ENCODE peak calls at places on chromosomes 3 and 15, in four cellular contexts. J is uterus, L is SJSA1, I is tibial artery. A is an unnamed sample.
A peak's percentile ranks its signal among the peaks of the same experiment; 100 is the strongest.

GRCh38 chr15:62779041-62779810 is 263.3 kb upstream of the TPM1 start:
- DNase-seq in J (no peak), L (peak; percentile 88), I (no peak), A (no peak)

GRCh38 chr15:29988689-29989088 is 94.1 kb upstream of the GOLGA8J start:
- DNase-seq in L (peak; percentile 51), J (no peak), I (no peak), A (no peak)

GRCh38 chr15:90035835-90036220 is 34.7 kb downstream of the ZNF710 start:
- DNase-seq in I (peak; percentile 69), J (no peak), L (no peak), A (peak; percentile 69)

GRCh38 chr3:158700559-158700958 is 28.1 kb upstream of the LXN start:
- DNase-seq in I (no peak), J (no peak), L (no peak), A (no peak)

GRCh38 chr3:52055537-52056351 is 627 bp downstream of the DUSP7 start:
- DNase-seq in J (peak; percentile 53), I (no peak), L (peak; percentile 52), A (no peak)

GRCh38 chr3:48018841-48019240 is 2.6 kb upstream of the MAP4 start:
- DNase-seq in I (no peak), L (peak; percentile 20), J (no peak), A (peak; percentile 55)

GRCh38 chr15:60840306-60840702 is 361.4 kb upstream of the ICE2 start:
- DNase-seq in J (no peak), L (peak; percentile 31), I (no peak), A (no peak)

GRCh38 chr3:113167929-113168771 is 43.2 kb upstream of the BOC start:
- DNase-seq in J (peak; percentile 69), I (no peak), L (no peak), A (no peak)

GRCh38 chr3:71201939-71202338 is 381.6 kb downstream of the FOXP1 start:
- DNase-seq in J (peak; percentile 79), I (peak; percentile 88), L (no peak), A (no peak)

GRCh38 chr3:161208931-161209330 is 12.2 kb upstream of the NMD3 start:
- DNase-seq in I (no peak), J (no peak), L (no peak), A (no peak)

GRCh38 chr15:74826372-74826819 is at the start of gene CPLX3:
- DNase-seq in I (no peak), J (peak; percentile 34), L (no peak), A (no peak)

GRCh38 chr3:40810813-40811212 is 286.1 kb downstream of the ZNF621 start:
- DNase-seq in J (no peak), L (no peak), I (no peak), A (no peak)

GRCh38 chr3:122052968-122053367 is 2.2 kb upstream of the CD86 start:
- DNase-seq in I (no peak), J (no peak), L (no peak), A (no peak)

GRCh38 chr3:50525987-50526386 is 22.6 kb upstream of the CACNA2D2 start:
- DNase-seq in J (no peak), L (no peak), I (no peak), A (peak; percentile 81)

GRCh38 chr15:41854443-41854842 is 15.8 kb downstream of the PLA2G4B start:
- DNase-seq in I (no peak), L (no peak), J (no peak), A (no peak)

GRCh38 chr3:185733980-185734724 is 90.7 kb downstream of the IGF2BP2 start:
- DNase-seq in I (no peak), L (peak; percentile 77), J (no peak), A (no peak)

GRCh38 chr15:70111203-70112017 is 13.7 kb upstream of the TLE3 start:
- DNase-seq in L (peak; percentile 57), J (peak; percentile 81), I (no peak), A (peak; percentile 80)

GRCh38 chr3:48564022-48564421 is 441 bp upstream of the UCN2 start:
- DNase-seq in J (no peak), I (peak; percentile 78), L (peak; percentile 84), A (no peak)

GRCh38 chr3:114597012-114597411 is 303.2 kb downstream of the TIGIT start:
- DNase-seq in I (no peak), J (no peak), L (no peak), A (no peak)

GRCh38 chr15:39269352-39269751 is 311.5 kb upstream of the THBS1 start:
- DNase-seq in L (no peak), I (no peak), J (no peak), A (no peak)
- H3K27ac ChIP-seq in L (no peak overlapping the region), I (no peak overlapping the region), J (no peak overlapping the region), A (no peak overlapping the region)

DNA sequence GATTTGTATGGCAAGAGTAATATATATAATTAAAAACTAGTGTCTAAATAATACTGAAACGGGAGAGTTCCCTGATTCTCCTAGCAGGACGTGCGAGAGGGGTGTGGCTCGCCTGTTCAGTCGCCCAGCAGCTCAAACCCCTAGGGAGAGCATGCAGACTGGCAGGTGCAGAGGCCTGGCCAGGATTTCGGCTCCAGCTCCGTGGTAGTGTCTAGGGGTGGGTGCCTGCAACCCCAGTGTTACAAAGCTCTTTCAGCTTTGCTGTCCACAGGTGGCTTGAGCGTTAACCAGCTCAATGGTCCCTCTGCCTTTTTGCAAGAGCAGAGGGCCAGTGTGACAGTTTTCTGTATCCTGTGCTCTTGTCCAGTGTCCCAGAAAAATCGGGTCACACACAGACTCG is 226.6 kb downstream of the ALCAM start:
- DNase-seq in J (no peak), I (no peak), L (no peak), A (no peak)
- H3K27ac ChIP-seq in J (no peak overlapping the region), I (no peak overlapping the region), L (no peak overlapping the region), A (no peak overlapping the region)

DNA sequence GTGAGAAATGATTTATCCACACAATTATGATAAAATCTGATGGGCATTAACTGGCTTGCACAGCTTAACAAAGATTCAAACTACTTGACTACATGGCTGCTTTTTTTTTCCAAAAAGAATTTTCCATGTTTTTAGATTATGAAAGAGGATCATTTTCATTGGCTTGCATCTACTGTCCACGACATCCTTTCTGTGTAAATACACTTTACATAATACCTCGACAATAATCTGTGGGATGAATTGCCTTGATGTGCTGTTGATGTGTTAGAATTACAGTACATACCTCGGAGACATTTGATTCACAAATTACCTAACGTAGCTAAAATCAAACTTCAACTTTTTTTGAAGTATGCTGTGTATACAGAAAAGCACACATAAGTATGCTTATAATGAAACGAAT is 104.4 kb downstream of the PPP2R3A start:
- DNase-seq in I (no peak), J (no peak), L (no peak), A (no peak)
- H3K27ac ChIP-seq in I (no peak overlapping the region), J (peak overlapping the region; percentile 72), L (peak overlapping the region; percentile 84), A (no peak overlapping the region)

GRCh38 chr15:67067161-67067853 is 1.9 kb downstream of the SMAD3 start:
- DNase-seq in J (peak; percentile 27), L (peak; percentile 33), I (no peak), A (no peak)

GRCh38 chr15:67065531-67066005 is at the start of gene SMAD3:
- DNase-seq in J (peak; percentile 92), I (peak; percentile 95), L (peak; percentile 94), A (peak; percentile 96)

GRCh38 chr15:67067930-67068542 is 2.6 kb downstream of the SMAD3 start:
- DNase-seq in L (peak; percentile 43), J (no peak), I (no peak), A (no peak)

GRCh38 chr15:67064607-67065530 is 533 bp upstream of the SMAD3 start:
- DNase-seq in J (no peak), L (peak; percentile 83), I (no peak), A (no peak)

DNA sequence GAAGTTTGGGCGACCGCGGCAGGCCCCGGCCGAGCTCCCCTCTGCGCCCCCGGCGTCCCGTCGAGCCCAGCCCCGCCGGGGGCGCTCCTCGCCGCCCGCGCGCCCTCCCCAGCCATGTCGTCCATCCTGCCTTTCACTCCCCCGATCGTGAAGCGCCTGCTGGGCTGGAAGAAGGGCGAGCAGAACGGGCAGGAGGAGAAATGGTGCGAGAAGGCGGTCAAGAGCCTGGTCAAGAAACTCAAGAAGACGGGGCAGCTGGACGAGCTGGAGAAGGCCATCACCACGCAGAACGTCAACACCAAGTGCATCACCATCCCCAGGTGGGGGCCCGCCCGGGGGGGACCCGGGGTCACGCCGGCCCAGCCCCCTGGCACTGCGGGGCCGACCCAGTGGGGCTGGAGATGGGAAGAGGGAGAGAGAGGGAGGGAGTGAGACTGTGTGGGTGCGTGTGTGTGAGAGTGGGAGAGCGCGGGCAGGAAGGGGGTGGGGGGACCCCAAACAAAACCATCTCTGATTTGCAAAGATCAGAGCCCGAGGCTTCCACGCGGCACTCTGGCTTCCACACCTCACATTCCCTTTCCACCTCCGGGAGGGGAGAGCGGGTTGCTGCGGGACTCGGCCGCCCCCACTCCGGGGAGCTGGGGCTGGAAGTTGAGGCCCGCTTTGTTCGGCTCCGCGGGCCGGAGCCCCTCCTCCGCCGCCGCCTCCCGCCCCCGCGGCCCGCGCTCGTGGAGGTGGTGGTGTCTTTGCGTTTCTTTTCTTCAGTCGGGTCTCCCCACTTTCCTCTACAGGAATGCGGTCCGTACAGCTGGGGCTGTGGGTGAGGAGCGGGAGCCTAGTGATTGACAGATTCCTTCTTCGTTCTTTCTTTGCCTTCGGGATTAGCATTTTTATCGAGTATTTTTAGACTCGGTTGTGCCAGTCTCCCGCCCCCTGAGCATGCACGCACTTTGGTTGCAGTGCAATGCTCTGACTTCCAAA is 929 bp downstream of the SMAD3 start:
- DNase-seq in L (peak; percentile 39), I (no peak), J (peak; percentile 45), A (peak; percentile 57)
- H3K27ac ChIP-seq in L (peak overlapping the region; percentile 95), I (peak overlapping the region; percentile 93), J (peak overlapping the region; percentile 94), A (peak overlapping the region; percentile 97)

DNA sequence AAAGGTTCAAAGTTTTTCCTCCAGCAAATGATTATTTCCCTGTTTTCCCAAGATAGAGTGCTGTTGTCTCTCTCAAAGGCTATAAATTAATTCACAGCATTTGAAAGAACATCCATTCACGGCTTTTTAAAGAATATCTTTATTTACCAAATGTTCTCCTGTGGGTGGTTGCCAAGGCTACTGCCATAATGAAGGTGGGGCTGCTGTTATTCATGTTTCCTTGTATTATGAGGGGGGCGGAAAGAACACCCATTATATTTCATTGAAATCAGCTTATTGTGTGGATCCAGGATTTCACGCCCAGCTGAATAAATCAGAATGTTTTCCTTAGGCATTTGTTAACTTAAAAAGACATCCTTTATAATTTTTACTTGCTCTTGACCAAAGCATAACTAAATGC is 10.1 kb downstream of the SRP14 start:
- DNase-seq in J (no peak), L (no peak), I (no peak), A (no peak)
- H3K27ac ChIP-seq in J (peak overlapping the region; percentile 26), L (no peak overlapping the region), I (no peak overlapping the region), A (no peak overlapping the region)

DNA sequence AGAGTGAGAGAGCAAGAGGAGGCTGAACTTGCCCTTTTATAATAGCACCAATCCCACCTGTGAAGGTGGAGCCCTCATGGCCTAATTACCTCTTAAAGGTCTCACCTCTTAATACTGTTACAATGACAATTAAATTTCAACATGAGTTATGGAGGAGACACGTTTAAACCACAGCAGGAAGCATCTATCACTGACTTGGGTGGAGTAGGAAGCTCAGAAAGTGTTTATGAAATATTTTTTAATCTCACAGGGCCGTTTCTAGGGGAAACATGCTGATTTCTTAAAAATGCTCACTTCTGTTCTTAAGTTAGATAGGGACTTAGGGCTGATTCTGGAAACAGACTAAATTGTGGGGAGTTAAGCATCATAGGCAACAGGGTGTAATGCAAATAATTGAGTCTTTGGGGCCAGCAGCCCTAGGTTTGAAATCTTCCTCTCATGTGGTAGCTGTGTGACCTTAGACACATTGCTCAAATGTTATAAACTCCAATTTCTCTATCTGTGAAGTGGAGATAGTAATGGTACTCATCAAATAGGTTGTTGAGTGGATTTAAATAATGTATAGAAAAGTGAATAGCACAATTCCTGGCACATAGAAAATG is 133.3 kb upstream of the KLHL25 start:
- DNase-seq in I (no peak), L (no peak), J (no peak), A (no peak)
- H3K27ac ChIP-seq in I (no peak overlapping the region), L (no peak overlapping the region), J (no peak overlapping the region), A (no peak overlapping the region)

A was measured in aorta.